ENCODE peak calls at places on chromosomes 1 and 21, in seven cellular contexts. G, M, K, F, D, A and Z are unnamed samples. For H3K9me3, the result is how much of the 10 kb centered on the place peaks cover.

GRCh38 chr21:27564684-27565280 is 597.9 kb upstream of the ADAMTS5 start:
- DNase-seq in G (no peak), M (no peak), K (peak), F (peak), D (peak), A (no peak), Z (peak)

GRCh38 chr1:52552236-52552504 is 722 bp downstream of the TUT4 start:
- DNase-seq in G (no peak), M (no peak), K (peak), F (peak), D (peak), A (no peak), Z (peak)

GRCh38 chr1:47643506-47644215 is 205.8 kb downstream of the FOXD2 start:
- DNase-seq in G (no peak), M (no peak), K (peak), F (no peak), D (no peak), A (no peak), Z (no peak)

GRCh38 chr1:49626474-49626873 is 397.3 kb downstream of the AGBL4 start:
- DNase-seq in G (no peak), M (no peak), K (no peak), F (no peak), D (no peak), A (no peak), Z (no peak)

GRCh38 chr1:97243973-97244560 is 522.5 kb downstream of the PTBP2 start:
- DNase-seq in G (no peak), M (no peak), K (no peak), F (no peak), D (peak), A (no peak), Z (no peak)

GRCh38 chr1:113388621-113389355 is 1.5 kb upstream of the MAGI3 start:
- DNase-seq in G (no peak), M (no peak), K (no peak), F (no peak), D (peak), A (no peak), Z (peak)

GRCh38 chr1:150233359-150234308 is 2.3 kb downstream of the ANP32E start:
- DNase-seq in G (peak), M (no peak), K (no peak), F (peak), D (no peak), A (no peak), Z (peak)

GRCh38 chr1:179881642-179882252 is 338 bp upstream of the TOR1AIP1 start:
- DNase-seq in G (no peak), M (no peak), K (peak), F (peak), D (no peak), A (peak), Z (no peak)

GRCh38 chr1:174215766-174216165 is 56.4 kb downstream of the RABGAP1L start:
- DNase-seq in G (no peak), M (no peak), K (no peak), F (no peak), D (no peak), A (no peak), Z (no peak)

GRCh38 chr1:168368131-168368530 is 87.5 kb downstream of the TBX19 start:
- DNase-seq in G (no peak), M (no peak), K (no peak), F (no peak), D (no peak), A (no peak), Z (no peak)

GRCh38 chr1:54095543-54096286 is 42.3 kb downstream of the TCEANC2 start:
- DNase-seq in G (no peak), M (no peak), K (no peak), F (no peak), D (no peak), A (no peak), Z (no peak)

GRCh38 chr1:22031214-22031962 is 21.1 kb upstream of the CDC42 start:
- DNase-seq in G (peak), M (no peak), K (no peak), F (peak), D (peak), A (peak), Z (no peak)

GRCh38 chr1:202622388-202622787 is 87.9 kb downstream of the SYT2 start:
- DNase-seq in G (no peak), M (no peak), K (no peak), F (no peak), D (no peak), A (peak), Z (no peak)

GRCh38 chr1:67597336-67597735 is 87.7 kb upstream of the GADD45A start:
- DNase-seq in G (no peak), M (no peak), K (no peak), F (no peak), D (no peak), A (no peak), Z (no peak)

GRCh38 chr1:5727871-5728643 is 264.2 kb downstream of the NPHP4 start:
- DNase-seq in G (peak), M (peak), K (no peak), F (peak), D (no peak), A (peak), Z (no peak)

GRCh38 chr1:218537131-218537904 is 192.2 kb downstream of the TGFB2 start:
- DNase-seq in G (no peak), M (no peak), K (no peak), F (no peak), D (no peak), A (no peak), Z (no peak)

GRCh38 chr1:16922466-16922865 is 735 bp downstream of the CROCC start:
- DNase-seq in G (peak), M (peak), K (no peak), F (no peak), D (no peak), A (peak), Z (no peak)

GRCh38 chr1:228246216-228246900 is 38.5 kb downstream of the OBSCN start:
- DNase-seq in G (no peak), M (no peak), K (no peak), F (no peak), D (no peak), A (no peak), Z (no peak)

GRCh38 chr1:40519517-40519916 is 10.9 kb downstream of the EXO5 start:
- DNase-seq in G (no peak), M (no peak), K (no peak), F (no peak), D (no peak), A (no peak), Z (no peak)
- H3K9me3 ChIP-seq in G (under half), M (under half), K (under half), F (under half), D (under half), A (under half), Z (under half)

GRCh38 chr21:36892201-36892600 is 74.3 kb downstream of the HLCS start:
- DNase-seq in G (no peak), M (no peak), K (no peak), F (no peak), D (no peak), A (no peak), Z (no peak)
- H3K27ac ChIP-seq in G (no peak), M (no peak), K (no peak), F (no peak), D (no peak), A (no peak), Z (no peak)

GRCh38 chr1:89552481-89553194 is 28.0 kb downstream of the LRRC8B start:
- DNase-seq in G (no peak), M (no peak), K (no peak), F (peak), D (no peak), A (no peak), Z (no peak)
- H3K4me3 ChIP-seq in G (peak), M (peak), K (no peak), F (no peak), D (no peak), A (no peak), Z (no peak)

GRCh38 chr21:28602581-28602980 is 390.1 kb downstream of the LTN1 start:
- DNase-seq in G (no peak), M (no peak), K (no peak), F (no peak), D (no peak), A (no peak), Z (no peak)

GRCh38 chr21:28605138-28605537 is 387.5 kb downstream of the LTN1 start:
- DNase-seq in G (no peak), M (no peak), K (no peak), F (no peak), D (peak), A (no peak), Z (no peak)

GRCh38 chr21:28607545-28607944 is 385.1 kb downstream of the LTN1 start:
- DNase-seq in G (no peak), M (no peak), K (no peak), F (no peak), D (no peak), A (no peak), Z (no peak)

GRCh38 chr21:28598214-28598613 is 394.5 kb downstream of the LTN1 start:
- DNase-seq in G (no peak), M (no peak), K (no peak), F (no peak), D (no peak), A (no peak), Z (no peak)

GRCh38 chr21:28601708-28602107 is 391.0 kb downstream of the LTN1 start:
- DNase-seq in G (no peak), M (no peak), K (no peak), F (no peak), D (no peak), A (no peak), Z (no peak)
- H3K9me3 ChIP-seq in G (under half), M (under half), K (under half), F (under half), D (under half), A (under half), Z (under half)

GRCh38 chr1:94608142-94608851 is 66.7 kb upstream of the F3 start:
- DNase-seq in G (no peak), M (no peak), K (no peak), F (no peak), D (no peak), A (no peak), Z (no peak)
- H3K27ac ChIP-seq in G (peak), M (peak), K (no peak), F (no peak), D (no peak), A (no peak), Z (no peak)

GRCh38 chr1:86015375-86015774 is 141.2 kb downstream of the COL24A1 start:
- DNase-seq in G (no peak), M (no peak), K (no peak), F (no peak), D (no peak), A (no peak), Z (no peak)

GRCh38 chr1:86016076-86016746 is 140.4 kb downstream of the COL24A1 start:
- DNase-seq in G (no peak), M (no peak), K (no peak), F (no peak), D (no peak), A (no peak), Z (no peak)

DNA sequence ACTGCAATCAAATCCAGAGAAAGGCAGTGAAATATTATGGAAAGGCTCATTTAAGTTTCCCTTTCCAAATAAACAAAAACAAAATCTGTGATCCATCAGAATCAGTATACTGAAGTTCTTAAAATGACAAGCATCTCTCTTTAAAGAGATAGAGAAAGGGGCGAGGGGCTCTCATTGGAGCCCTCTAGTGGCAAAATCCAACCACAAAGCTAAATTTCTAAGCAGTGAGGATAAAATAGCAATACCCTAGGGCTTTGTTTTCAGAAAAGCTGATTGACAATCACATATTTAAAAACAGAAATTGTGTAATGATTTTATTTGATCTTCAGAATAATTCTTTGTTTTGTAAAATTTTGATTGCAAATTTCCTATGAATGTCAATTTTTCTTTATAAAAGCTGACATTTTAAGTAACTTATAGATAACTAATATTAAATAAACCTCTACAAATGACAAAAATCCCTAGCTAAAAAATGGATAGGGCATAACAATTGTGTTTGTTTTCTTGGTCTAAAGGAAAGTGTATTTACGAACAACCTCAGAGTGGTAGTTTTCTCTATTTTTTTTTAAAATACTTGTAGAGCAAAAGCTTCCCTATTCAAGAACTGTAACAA is 138.2 kb downstream of the COL24A1 start:
- DNase-seq in G (no peak), M (no peak), K (peak), F (peak), D (peak), A (no peak), Z (no peak)
- H3K4me3 ChIP-seq in G (no peak), M (no peak), K (no peak), F (no peak), D (no peak), A (no peak), Z (no peak)

GRCh38 chr1:115530407-115530806 is 111.4 kb upstream of the VANGL1 start:
- DNase-seq in G (no peak), M (no peak), K (no peak), F (no peak), D (no peak), A (no peak), Z (no peak)
- H3K9me3 ChIP-seq in G (under half), M (under half), K (under half), F (under half), D (under half), A (under half), Z (under half)

GRCh38 chr1:117143856-117144255 is 22.3 kb upstream of the TRIM45 start:
- DNase-seq in G (no peak), M (no peak), K (no peak), F (no peak), D (no peak), A (no peak), Z (no peak)
- H3K27ac ChIP-seq in G (no peak), M (no peak), K (no peak), F (no peak), D (no peak), A (no peak), Z (no peak)